ENCODE peak calls at places on chromosomes 5 and 9, in seven cellular contexts. Y is transverse colon; C is CD8-positive, alpha-beta T cell; F is HFF-Myc; R is Peyer's patch; S is GM12865; D is progenitor cell of endocrine pancreas. I is an unnamed sample.

GRCh38 chr5:61916621-61917620 is 389.1 kb upstream of the KIF2A start:
- DNase-seq in S (no peak), D (no peak), C (no peak), F (no peak), Y (no peak), R (no peak), I (no peak)

GRCh38 chr5:117473075-117473595 is 898.5 kb upstream of the SEMA6A start:
- DNase-seq in D (no peak), F (no peak), C (no peak), Y (no peak), S (no peak), R (no peak), I (no peak)

GRCh38 chr5:172170251-172170701 is 17.7 kb downstream of the STK10 start:
- DNase-seq in C (no peak), S (no peak), Y (no peak), F (no peak), R (no peak), D (no peak), I (no peak)

GRCh38 chr5:61301820-61302563 is 30.1 kb upstream of the ZSWIM6 start:
- DNase-seq in R (no peak), S (no peak), Y (peak), D (no peak), F (peak), C (no peak), I (no peak)

GRCh38 chr5:105057893-105058292 is 1495.3 kb upstream of the NUDT12 start:
- DNase-seq in D (no peak), S (no peak), F (no peak), C (no peak), R (no peak), Y (no peak), I (no peak)

GRCh38 chr5:135016926-135017325 is 17.1 kb downstream of the PITX1 start:
- DNase-seq in S (no peak), D (no peak), C (no peak), Y (no peak), F (no peak), R (no peak), I (no peak)

GRCh38 chr5:134227259-134227658 is 1.4 kb upstream of the PPP2CA start:
- DNase-seq in R (no peak), S (peak), D (no peak), C (no peak), Y (peak), F (no peak), I (no peak)

GRCh38 chr5:82160948-82161347 is 117.2 kb downstream of the RPS23 start:
- DNase-seq in S (no peak), C (no peak), R (no peak), F (no peak), D (no peak), Y (no peak), I (no peak)

GRCh38 chr5:108093186-108093585 is 288.7 kb downstream of the FBXL17 start:
- DNase-seq in C (no peak), D (no peak), F (no peak), S (peak), R (no peak), Y (no peak), I (no peak)

GRCh38 chr9:22141906-22142305 is 132.8 kb upstream of the CDKN2B start:
- DNase-seq in Y (no peak), F (no peak), C (no peak), S (no peak), D (no peak), R (no peak), I (no peak)

GRCh38 chr9:118533850-118534249 is 829.6 kb downstream of the TLR4 start:
- DNase-seq in R (no peak), F (no peak), D (no peak), S (no peak), C (no peak), Y (no peak), I (no peak)

GRCh38 chr5:624118-624950 is 12.2 kb downstream of the CEP72 start:
- DNase-seq in C (no peak), Y (no peak), R (no peak), D (no peak), F (no peak), S (no peak), I (no peak)

GRCh38 chr9:137502008-137502913 is 43.1 kb upstream of the NSMF start:
- DNase-seq in Y (no peak), R (no peak), C (no peak), S (no peak), F (no peak), D (no peak), I (no peak)

GRCh38 chr9:134375430-134376385 is 49.5 kb downstream of the RXRA start:
- DNase-seq in S (no peak), R (no peak), F (no peak), D (no peak), Y (no peak), C (no peak), I (no peak)

GRCh38 chr5:84191296-84191695 is 193.4 kb downstream of the EDIL3 start:
- DNase-seq in D (no peak), C (no peak), Y (peak), F (no peak), S (no peak), R (no peak), I (no peak)

GRCh38 chr9:120890415-120891254 is 13.6 kb upstream of the PHF19 start:
- DNase-seq in F (no peak), R (no peak), Y (no peak), C (no peak), S (no peak), D (no peak), I (no peak)

GRCh38 chr5:148135091-148136048 is 33.0 kb upstream of the SPINK14 start:
- DNase-seq in R (no peak), S (no peak), D (no peak), C (no peak), Y (no peak), F (no peak), I (no peak)

GRCh38 chr5:130541617-130542221 is 623.3 kb downstream of the HINT1 start:
- DNase-seq in R (no peak), C (no peak), F (no peak), Y (no peak), D (no peak), S (no peak), I (no peak)

GRCh38 chr5:140345919-140346347 is 470 bp downstream of the HBEGF start:
- DNase-seq in Y (peak), C (no peak), S (peak), F (no peak), R (peak), D (peak), I (no peak)

GRCh38 chr5:141848771-141849370 is 29.3 kb downstream of the PCDH1 start:
- DNase-seq in R (peak), S (peak), F (no peak), Y (peak), C (no peak), D (peak), I (no peak)

GRCh38 chr9:109641079-109641659 is 138.8 kb upstream of the PALM2AKAP2 start:
- DNase-seq in S (no peak), C (no peak), R (no peak), D (no peak), Y (no peak), F (no peak), I (no peak)

GRCh38 chr9:82206490-82206889 is 217.9 kb downstream of the SPATA31D1 start:
- DNase-seq in D (no peak), C (no peak), F (peak), Y (no peak), S (no peak), R (no peak), I (no peak)

GRCh38 chr9:83355024-83355444 is 183.2 kb downstream of the FRMD3 start:
- DNase-seq in R (no peak), Y (no peak), S (no peak), C (no peak), F (peak), D (no peak), I (no peak)

GRCh38 chr5:4859489-4860211 is 280.5 kb upstream of the ADAMTS16 start:
- DNase-seq in F (no peak), S (no peak), Y (no peak), D (no peak), C (no peak), R (no peak), I (no peak)

DNA sequence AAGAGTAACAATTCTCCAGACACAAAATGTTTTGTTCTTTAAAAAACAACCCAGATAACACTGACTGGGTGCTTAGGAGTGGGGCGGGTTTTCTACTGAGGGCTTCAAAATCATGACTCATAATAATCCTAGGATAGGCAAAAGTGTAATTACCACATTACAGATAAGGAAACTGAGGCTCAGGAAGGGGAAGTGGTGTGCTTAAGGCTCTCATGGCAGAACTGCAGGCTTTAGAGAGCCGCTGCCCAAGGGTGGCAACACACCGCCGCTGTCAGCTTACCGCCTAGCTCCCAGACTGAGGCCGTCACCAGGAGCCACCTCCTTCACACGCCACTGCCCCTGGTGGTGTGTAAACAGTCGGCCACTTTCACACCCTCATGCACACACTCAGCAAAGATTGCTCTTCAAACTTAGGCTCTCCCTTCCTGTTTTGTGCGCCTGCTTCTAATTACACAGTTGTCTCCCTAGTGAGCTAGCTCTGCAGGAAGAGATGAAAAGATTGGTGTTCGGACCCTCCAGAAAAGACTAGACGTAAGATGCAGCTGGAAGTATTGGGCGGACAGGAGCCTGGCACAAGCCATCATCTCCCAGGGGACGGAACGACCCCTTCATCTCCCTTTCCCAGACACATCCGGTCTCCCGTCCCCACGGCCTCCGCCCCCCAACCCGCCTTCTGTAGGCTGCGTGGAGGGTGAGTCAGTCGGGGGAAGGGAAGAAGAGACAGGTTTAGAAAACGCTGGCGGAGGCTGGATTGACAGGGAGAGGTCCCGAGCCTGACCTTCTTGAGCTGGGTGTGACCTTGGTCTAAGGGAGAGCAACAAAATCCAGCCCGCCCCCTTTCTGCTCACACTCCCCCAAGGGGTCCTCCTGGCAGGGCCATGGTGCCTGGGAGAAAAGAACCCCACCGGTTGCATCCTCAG is 162.7 kb downstream of the SYK start:
- DNase-seq in F (no peak), S (peak), R (peak), C (no peak), D (no peak), Y (peak), I (no peak)
- TF ChIP-seq CTCF in F (no peak), S (peak), R (no peak), C (no peak), D (peak), Y (peak), I (no peak)

GRCh38 chr9:97820373-97820772 is 32.7 kb upstream of the FOXE1 start:
- DNase-seq in Y (no peak), C (no peak), F (no peak), R (no peak), D (no peak), S (no peak), I (no peak)
- TF ChIP-seq CTCF in Y (no peak), C (no peak), F (no peak), R (no peak), D (no peak), S (no peak), I (no peak)

GRCh38 chr9:69193685-69194032 is 19.6 kb downstream of the TJP2 start:
- DNase-seq in D (no peak), S (no peak), C (no peak), Y (no peak), R (no peak), F (no peak), I (no peak)
- TF ChIP-seq CTCF in D (no peak), S (no peak), C (no peak), Y (no peak), R (no peak), F (no peak), I (no peak)

GRCh38 chr5:93378073-93378472 is 202.9 kb downstream of the NR2F1-AS1 start:
- DNase-seq in D (no peak), Y (no peak), R (no peak), C (no peak), F (peak), S (no peak), I (no peak)

GRCh38 chr5:93385665-93386064 is 195.4 kb downstream of the NR2F1-AS1 start:
- DNase-seq in D (no peak), R (no peak), S (no peak), C (no peak), F (no peak), Y (no peak), I (no peak)

GRCh38 chr5:93381057-93381456 is 200.0 kb downstream of the NR2F1-AS1 start:
- DNase-seq in C (no peak), S (no peak), D (no peak), R (no peak), Y (no peak), F (no peak), I (no peak)

GRCh38 chr5:93384977-93385376 is 196.0 kb downstream of the NR2F1-AS1 start:
- DNase-seq in C (no peak), Y (no peak), S (no peak), R (no peak), D (no peak), F (no peak), I (no peak)

DNA sequence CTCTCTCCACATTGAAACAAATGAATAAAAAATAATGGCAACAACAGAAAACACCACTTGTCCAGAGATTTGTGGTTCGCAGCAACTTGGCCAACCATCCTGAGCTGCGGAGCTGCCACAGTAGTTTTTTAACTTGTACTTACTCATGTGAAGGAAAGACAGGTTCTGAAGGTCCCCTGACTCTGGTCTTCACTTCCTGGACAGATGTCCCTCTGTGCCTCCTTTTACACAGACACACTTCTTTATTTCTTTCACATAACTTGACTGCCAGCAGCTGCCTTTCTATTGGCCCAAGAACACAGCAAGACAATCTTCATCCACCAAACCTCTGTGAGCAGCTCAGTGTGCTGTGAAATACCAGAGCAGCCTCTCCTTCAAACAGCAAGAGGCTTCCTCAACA is 198.8 kb downstream of the NR2F1-AS1 start:
- DNase-seq in D (no peak), F (no peak), S (peak), C (no peak), R (no peak), Y (no peak), I (no peak)
- TF ChIP-seq CTCF in D (no peak), F (no peak), S (no peak), C (no peak), R (no peak), Y (no peak), I (no peak)

GRCh38 chr9:114994716-114995115 is 64.3 kb upstream of the TNFSF8 start:
- DNase-seq in S (no peak), D (no peak), F (no peak), R (no peak), C (no peak), Y (no peak), I (no peak)
- TF ChIP-seq CTCF in S (no peak), D (no peak), F (no peak), R (no peak), C (no peak), Y (no peak), I (no peak)

GRCh38 chr5:79235578-79236363 is at the start of gene JMY:
- DNase-seq in F (peak), R (peak), C (peak), Y (peak), S (peak), D (peak), I (peak)
- TF ChIP-seq CTCF in F (no peak), R (peak), C (no peak), Y (no peak), S (no peak), D (peak), I (no peak)

GRCh38 chr9:103041961-103042360 is 46.8 kb downstream of the CYLC2 start:
- DNase-seq in F (no peak), C (no peak), D (no peak), R (no peak), Y (no peak), S (no peak), I (no peak)

DNA sequence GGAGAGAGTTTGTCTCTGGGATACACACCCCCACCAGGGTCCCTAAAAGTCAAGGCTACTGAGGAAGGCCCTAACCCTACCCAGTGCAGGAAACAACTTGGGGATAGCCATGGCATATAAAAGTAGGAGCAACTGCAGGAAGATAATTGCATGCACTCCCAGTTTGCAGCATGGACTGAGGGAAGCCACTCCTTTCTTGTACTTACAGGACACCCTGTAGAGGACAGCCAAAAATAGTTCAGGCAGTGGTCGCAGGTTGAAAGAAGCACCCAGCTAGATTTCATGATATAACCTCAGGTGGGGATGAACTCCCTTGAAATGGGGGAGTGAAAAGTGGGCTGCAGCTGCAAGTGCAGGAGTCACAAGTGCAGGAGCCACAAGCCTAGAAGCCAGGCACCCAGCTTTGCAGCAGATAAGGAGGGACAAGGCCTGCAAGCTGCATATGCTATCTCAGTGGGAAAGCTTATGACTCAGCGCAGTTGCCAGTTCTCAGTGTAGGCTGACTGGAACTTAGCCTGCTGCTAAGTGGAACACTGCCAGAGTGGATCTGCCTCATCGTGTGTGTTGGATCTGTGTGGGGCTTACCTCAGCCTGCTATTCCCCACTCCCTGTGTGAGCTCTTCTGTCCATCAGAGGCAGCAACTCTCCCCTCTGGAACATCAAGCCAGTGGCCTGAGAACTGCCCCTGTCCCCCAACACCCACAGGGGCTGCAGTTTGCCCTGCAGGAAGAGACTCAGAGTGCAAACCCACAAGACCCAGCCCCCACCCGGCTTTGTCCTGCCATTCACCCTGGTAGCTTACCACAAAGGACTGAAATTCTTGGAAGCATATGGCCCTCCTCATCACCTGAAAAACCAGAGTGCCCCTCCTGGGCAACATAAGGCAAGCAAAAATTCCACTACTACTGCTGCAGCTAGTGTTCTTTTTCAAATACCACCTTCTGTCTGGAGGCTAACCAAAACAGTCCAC is 42.7 kb downstream of the CYLC2 start:
- DNase-seq in D (no peak), R (no peak), S (no peak), F (no peak), C (no peak), Y (no peak), I (no peak)
- TF ChIP-seq CTCF in D (no peak), R (no peak), S (no peak), F (no peak), C (no peak), Y (no peak), I (no peak)

DNA sequence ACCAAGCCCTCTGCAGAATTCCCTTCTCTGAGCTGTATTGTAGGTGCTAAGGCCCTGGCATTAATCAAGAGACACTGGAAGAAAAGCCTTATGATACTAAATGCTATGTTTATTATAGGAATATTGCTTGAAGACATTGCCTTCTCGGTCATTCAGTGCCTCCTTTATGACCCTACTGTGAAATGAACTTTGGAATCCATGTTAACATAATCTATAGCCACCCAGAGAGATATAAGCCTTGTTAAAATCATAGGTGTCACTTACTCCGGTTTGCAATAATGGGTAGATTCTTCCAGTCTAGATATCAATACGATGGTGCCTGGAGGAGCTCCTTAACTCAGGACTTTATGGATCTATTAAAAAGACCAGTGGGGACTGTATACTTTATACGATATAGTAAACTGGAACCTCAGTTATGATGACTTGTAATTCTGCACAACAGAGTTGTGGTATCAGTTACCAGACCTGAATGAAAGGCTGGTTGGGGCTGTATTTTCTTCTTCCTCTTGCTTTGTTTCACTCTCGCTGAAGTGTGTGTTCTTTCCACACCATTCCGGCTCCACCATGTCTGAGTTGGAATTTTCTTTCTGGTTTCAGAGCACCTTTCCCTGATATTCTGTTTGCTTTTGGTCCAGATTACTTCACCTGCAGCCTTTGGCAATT is 154.5 kb downstream of the DROSHA start:
- DNase-seq in S (no peak), D (no peak), C (no peak), F (no peak), Y (no peak), R (no peak), I (no peak)
- TF ChIP-seq CTCF in S (no peak), D (no peak), C (no peak), F (no peak), Y (no peak), R (no peak), I (no peak)

GRCh38 chr9:7185612-7186011 is 427.8 kb downstream of the KDM4C start:
- DNase-seq in Y (no peak), C (no peak), D (no peak), F (peak), R (no peak), S (no peak), I (no peak)

GRCh38 chr9:7180247-7180646 is 422.5 kb downstream of the KDM4C start:
- DNase-seq in R (no peak), S (no peak), D (no peak), Y (no peak), C (no peak), F (peak), I (no peak)

DNA sequence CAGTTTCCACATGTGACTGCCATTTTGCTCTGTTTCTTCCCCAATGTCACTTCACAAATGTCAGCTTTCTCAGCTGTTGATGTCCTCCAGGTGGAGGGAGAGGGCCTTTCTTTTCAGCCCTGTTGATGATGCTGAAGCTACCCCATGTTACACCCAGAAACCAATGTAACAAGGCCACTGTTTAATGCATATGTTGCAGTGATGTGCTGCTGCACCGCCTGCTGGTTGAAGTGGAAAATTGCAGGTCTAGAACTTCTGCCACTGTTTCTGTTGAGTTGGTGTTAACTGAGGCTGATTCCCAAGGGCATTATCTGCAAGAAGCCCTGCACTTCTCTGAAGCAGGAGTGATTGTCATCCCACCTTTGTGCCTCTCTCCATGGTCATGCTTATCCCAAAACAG is 428.4 kb downstream of the KDM4C start:
- DNase-seq in Y (no peak), C (no peak), S (peak), R (no peak), D (no peak), F (peak), I (no peak)
- TF ChIP-seq CTCF in Y (peak), C (no peak), S (peak), R (peak), D (peak), F (peak), I (no peak)

I was measured in activated B cell treated with CpG ODN at 0.5 μM for 24 hours.